ENCODE peak calls at places on chromosomes 13 and 19, in four cellular contexts. X is OCI-LY7, F is sigmoid colon, C is fibroblast of mammary gland. R is an unnamed sample.

GRCh38 chr13:41774605-41775218 is 186.2 kb downstream of the VWA8 start:
- DNase-seq in X (no peak), F (no peak), C (no peak), R (no peak)

GRCh38 chr13:72221276-72221962 is 354.4 kb upstream of the DACH1 start:
- DNase-seq in X (peak; percentile 16), F (no peak), C (no peak), R (peak; percentile 59)

GRCh38 chr13:20873348-20873747 is 29.2 kb downstream of the XPO4 start:
- DNase-seq in X (no peak), F (no peak), C (peak; percentile 76), R (peak; percentile 59)

GRCh38 chr19:17255150-17255621 is 9.4 kb downstream of the USHBP1 start:
- DNase-seq in X (no peak), F (no peak), C (no peak), R (peak; percentile 34)

GRCh38 chr19:18700501-18701249 is 17.2 kb downstream of the CRTC1 start:
- DNase-seq in X (peak; percentile 84), F (peak; percentile 92), C (peak; percentile 49), R (peak; percentile 75)

GRCh38 chr19:928471-929259 is 2.8 kb downstream of the ARID3A start:
- DNase-seq in X (no peak), F (no peak), C (no peak), R (no peak)

GRCh38 chr13:91375119-91375729 is 23.2 kb upstream of the GPC5 start:
- DNase-seq in X (peak; percentile 85), F (no peak), C (peak; percentile 20), R (peak; percentile 19)

GRCh38 chr13:62482351-62482750 is 1066.7 kb upstream of the PCDH20 start:
- DNase-seq in X (no peak), F (no peak), C (no peak), R (peak; percentile 15)

GRCh38 chr19:45767410-45767880 is 1.6 kb downstream of the SIX5 start:
- DNase-seq in X (no peak), F (peak; percentile 92), C (peak; percentile 88), R (peak; percentile 75)

GRCh38 chr19:34818270-34818669 is 45.3 kb upstream of the ZNF599 start:
- DNase-seq in X (no peak), F (no peak), C (no peak), R (no peak)

GRCh38 chr13:93151277-93151676 is 75.3 kb upstream of the GPC6 start:
- DNase-seq in X (no peak), F (no peak), C (peak; percentile 93), R (peak; percentile 35)

GRCh38 chr13:33722216-33722900 is 95.6 kb upstream of the RFC3 start:
- DNase-seq in X (no peak), F (no peak), C (peak; percentile 7), R (no peak)

GRCh38 chr19:27891411-27891810 is 1321.5 kb downstream of the UQCRFS1 start:
- DNase-seq in X (no peak), F (no peak), C (no peak), R (no peak)

GRCh38 chr19:49846408-49846807 is 4.6 kb upstream of the PTOV1 start:
- DNase-seq in X (no peak), F (no peak), C (no peak), R (no peak)

GRCh38 chr19:58021541-58022282 is 12.1 kb upstream of the ZSCAN1 start:
- DNase-seq in X (no peak), F (peak; percentile 73), C (peak; percentile 61), R (no peak)

DNA sequence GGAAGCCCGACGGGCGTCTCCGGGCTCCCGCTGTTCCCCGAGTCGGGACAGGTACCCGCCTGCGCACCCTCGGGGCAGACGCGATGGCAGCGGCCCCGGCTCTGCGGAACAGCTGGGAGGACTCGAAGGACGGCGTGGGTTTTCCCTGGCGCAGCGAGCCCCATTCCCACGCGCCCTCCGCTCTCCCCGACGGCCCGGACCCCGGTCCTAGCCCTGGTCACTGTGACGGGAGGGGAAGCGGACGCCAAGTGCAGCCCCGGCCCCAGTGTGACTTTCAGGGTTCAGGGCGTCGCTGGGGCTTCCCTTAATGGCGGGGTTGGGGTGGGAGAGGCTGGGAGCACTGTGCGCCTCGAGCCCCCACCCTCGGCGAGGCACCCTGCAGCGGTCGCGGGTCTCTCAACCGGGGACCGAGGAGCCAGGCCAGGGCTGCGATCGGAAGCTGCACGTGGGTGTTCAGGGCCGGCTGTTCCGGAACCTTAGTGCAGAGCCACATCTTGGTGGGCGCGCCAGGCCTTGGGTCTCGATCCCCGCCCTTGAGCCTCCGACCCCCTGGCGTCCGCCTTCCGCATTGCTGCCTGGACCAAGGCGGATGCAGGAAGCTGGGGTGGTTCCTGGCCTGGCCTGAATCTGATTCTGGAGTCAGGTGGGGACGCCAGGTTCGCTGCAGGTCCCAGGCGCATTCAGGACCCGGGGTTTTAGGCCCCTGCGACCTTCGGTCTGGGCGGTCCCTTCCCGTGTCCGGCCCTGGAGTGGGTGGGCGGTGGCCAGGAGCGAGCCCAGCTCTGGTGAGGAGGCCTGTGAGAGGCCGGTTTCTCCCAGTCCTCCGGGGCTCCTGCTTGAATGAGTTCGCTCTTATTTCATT is 3.5 kb downstream of the LGALS7B start:
- DNase-seq in X (no peak), F (peak; percentile 73), C (peak; percentile 18), R (no peak)
- TF ChIP-seq CTCF in X (no peak), F (peak; percentile 28), C (peak; percentile 36), R (no peak)

DNA sequence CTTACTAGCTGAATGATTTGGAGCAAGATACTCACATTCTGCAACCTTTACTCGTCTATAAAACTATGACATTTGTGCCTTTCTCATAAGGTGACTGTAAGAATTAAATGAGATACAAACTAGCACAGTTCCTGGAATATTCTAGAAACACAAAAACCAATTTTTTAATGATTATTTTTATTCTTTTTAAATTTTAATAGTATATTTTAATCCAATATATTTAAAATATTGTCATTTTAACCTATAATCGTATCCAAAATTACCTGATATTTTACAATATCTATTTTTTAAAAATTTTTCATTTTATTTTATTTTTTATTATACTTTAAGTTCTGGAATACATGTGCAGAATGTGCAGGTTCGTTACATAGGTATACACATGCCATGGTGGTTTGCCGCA is 238.1 kb downstream of the OLFM4 start:
- DNase-seq in X (no peak), F (no peak), C (no peak), R (no peak)
- TF ChIP-seq CTCF in X (no peak), F (no peak), C (no peak), R (no peak)

GRCh38 chr13:87259479-87260083 is 411.6 kb upstream of the SLITRK5 start:
- DNase-seq in X (peak; percentile 46), F (no peak), C (no peak), R (peak; percentile 29)
- TF ChIP-seq CTCF in X (peak; percentile 68), F (no peak), C (no peak), R (peak; percentile 51)

DNA sequence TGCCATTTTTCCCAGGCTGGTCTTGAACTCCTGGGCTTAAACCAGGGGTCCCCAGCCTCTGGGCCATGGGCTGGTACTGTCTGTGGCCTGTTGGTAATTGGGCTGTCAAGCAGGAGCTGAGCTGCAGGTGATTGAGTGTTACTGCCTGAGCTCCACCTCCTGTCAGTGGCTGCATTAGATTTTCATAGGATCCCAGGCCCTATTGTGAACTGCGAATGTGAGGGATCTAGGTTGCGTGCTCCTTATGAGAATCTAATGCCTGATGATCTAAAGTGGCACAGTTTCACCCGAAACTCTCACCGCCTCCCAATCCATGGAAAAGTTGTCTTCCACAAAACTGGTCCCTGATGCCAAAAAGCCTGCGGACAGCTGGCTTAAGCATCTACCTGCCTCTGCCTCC is 16.6 kb upstream of the ZNF536 start:
- DNase-seq in X (no peak), F (peak; percentile 37), C (no peak), R (no peak)
- TF ChIP-seq CTCF in X (no peak), F (no peak), C (no peak), R (no peak)

GRCh38 chr13:28602580-28602979 is 56.4 kb upstream of the POMP start:
- DNase-seq in X (no peak), F (no peak), C (no peak), R (no peak)

GRCh38 chr13:28603033-28603664 is 55.8 kb upstream of the POMP start:
- DNase-seq in X (no peak), F (no peak), C (no peak), R (no peak)

GRCh38 chr13:28597641-28598040 is 61.3 kb upstream of the POMP start:
- DNase-seq in X (no peak), F (no peak), C (peak; percentile 86), R (no peak)

GRCh38 chr13:28606466-28606865 is 52.5 kb upstream of the POMP start:
- DNase-seq in X (no peak), F (no peak), C (no peak), R (no peak)

GRCh38 chr13:28601581-28601980 is 57.3 kb upstream of the POMP start:
- DNase-seq in X (no peak), F (no peak), C (no peak), R (no peak)
- TF ChIP-seq CTCF in X (no peak), F (no peak), C (no peak), R (no peak)

GRCh38 chr13:26300140-26300539 is 46.2 kb downstream of the CDK8 start:
- DNase-seq in X (no peak), F (no peak), C (peak; percentile 84), R (peak; percentile 60)
- TF ChIP-seq CTCF in X (no peak), F (no peak), C (no peak), R (no peak)

GRCh38 chr19:40778045-40778864 is at the start of gene RAB4B:
- DNase-seq in X (peak; percentile 100), F (peak; percentile 100), C (peak; percentile 99), R (peak; percentile 98)
- TF ChIP-seq CTCF in X (no peak), F (no peak), C (no peak), R (no peak)

GRCh38 chr13:73421310-73421912 is 362.6 kb downstream of the KLF5 start:
- DNase-seq in X (no peak), F (no peak), C (peak; percentile 71), R (peak; percentile 96)

GRCh38 chr13:73412933-73413332 is 354.1 kb downstream of the KLF5 start:
- DNase-seq in X (no peak), F (no peak), C (no peak), R (peak; percentile 68)

GRCh38 chr13:73422973-73423372 is 364.2 kb downstream of the KLF5 start:
- DNase-seq in X (no peak), F (no peak), C (no peak), R (no peak)

GRCh38 chr13:73416093-73416492 is 357.3 kb downstream of the KLF5 start:
- DNase-seq in X (no peak), F (no peak), C (no peak), R (no peak)

DNA sequence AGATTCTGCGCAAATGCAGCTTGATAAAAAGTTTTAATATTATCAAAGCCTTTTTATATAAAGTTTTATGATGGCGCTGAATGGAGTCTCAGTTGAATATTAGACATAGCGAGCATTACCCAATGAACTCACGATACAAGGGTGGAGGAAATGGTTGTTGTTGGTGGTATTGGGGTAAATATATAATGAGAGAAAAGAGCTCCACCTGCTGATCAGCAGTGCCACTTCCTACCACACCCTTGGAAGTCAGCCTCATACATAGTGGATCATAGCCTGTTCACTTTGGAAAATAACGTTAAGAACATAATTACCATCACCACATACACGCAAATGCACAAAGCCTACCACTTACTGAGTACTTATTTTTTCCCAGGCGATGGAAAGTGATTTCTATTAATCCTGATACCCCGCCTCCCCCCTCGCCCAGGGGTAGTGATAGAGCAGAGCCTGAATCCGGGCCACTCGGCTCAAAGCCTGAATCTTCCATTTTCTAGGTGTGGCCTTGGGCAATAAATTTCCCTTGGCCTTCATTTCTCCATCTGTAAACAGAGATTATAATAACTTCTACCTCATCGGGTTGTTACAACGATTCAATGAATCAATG is 358.3 kb downstream of the KLF5 start:
- DNase-seq in X (peak; percentile 2), F (no peak), C (peak; percentile 13), R (peak; percentile 64)
- TF ChIP-seq CTCF in X (peak; percentile 55), F (no peak), C (peak; percentile 16), R (peak; percentile 69)